ENCODE peak calls at places on chromosomes 2 and 18, in six cellular contexts. P is cardiac muscle cell; H is naive thymus-derived CD4-positive, alpha-beta T cell; G is psoas muscle; S is PC-9; Y is CD8-positive, alpha-beta T cell. K is an unnamed sample.

GRCh38 chr2:7685342-7686015 is 768.3 kb downstream of the RNF144A start:
- DNase-seq in H (no peak), P (no peak), S (no peak), Y (no peak), G (no peak), K (no peak)

GRCh38 chr2:195411219-195411687 is 245.8 kb upstream of the SLC39A10 start:
- DNase-seq in Y (no peak), S (peak; percentile 1), H (no peak), G (no peak), P (no peak), K (no peak)

GRCh38 chr2:109005686-109006204 is 16.7 kb upstream of the EDAR start:
- DNase-seq in G (peak; percentile 23), P (no peak), S (no peak), H (no peak), Y (no peak), K (no peak)

GRCh38 chr2:149561309-149561926 is 26.2 kb downstream of the MMADHC start:
- DNase-seq in H (no peak), G (no peak), S (no peak), Y (no peak), P (peak; percentile 52), K (no peak)

GRCh38 chr2:239638376-239638775 is 237.6 kb upstream of the HDAC4 start:
- DNase-seq in S (no peak), G (no peak), H (no peak), Y (no peak), P (no peak), K (no peak)

GRCh38 chr18:68480196-68480595 is 234.7 kb downstream of the TMX3 start:
- DNase-seq in P (no peak), S (no peak), H (no peak), Y (no peak), G (no peak), K (no peak)

GRCh38 chr18:14930576-14930975 is 182.6 kb downstream of the ANKRD30B start:
- DNase-seq in H (no peak), Y (no peak), G (no peak), S (no peak), P (no peak), K (no peak)

GRCh38 chr2:98747888-98748287 is 17.0 kb upstream of the MGAT4A start:
- DNase-seq in Y (no peak), H (no peak), P (no peak), S (no peak), G (no peak), K (no peak)

GRCh38 chr2:15640291-15640711 is 48.6 kb downstream of the DDX1 start:
- DNase-seq in P (no peak), S (no peak), G (no peak), Y (no peak), H (no peak), K (no peak)

GRCh38 chr18:61589724-61590065 is 256.5 kb downstream of the CDH20 start:
- DNase-seq in P (peak; percentile 20), H (no peak), S (no peak), Y (no peak), G (no peak), K (no peak)

GRCh38 chr2:119240311-119241204 is 16.9 kb downstream of the STEAP3 start:
- DNase-seq in P (peak; percentile 84), H (no peak), S (peak; percentile 93), G (peak; percentile 87), Y (no peak), K (peak; percentile 64)

GRCh38 chr18:56639094-56639361 is 636 bp upstream of the TXNL1 start:
- DNase-seq in G (no peak), Y (no peak), S (no peak), H (no peak), P (no peak), K (no peak)

GRCh38 chr2:189024861-189025618 is 50.9 kb downstream of the COL3A1 start:
- DNase-seq in G (no peak), H (no peak), S (no peak), Y (no peak), P (no peak), K (no peak)

DNA sequence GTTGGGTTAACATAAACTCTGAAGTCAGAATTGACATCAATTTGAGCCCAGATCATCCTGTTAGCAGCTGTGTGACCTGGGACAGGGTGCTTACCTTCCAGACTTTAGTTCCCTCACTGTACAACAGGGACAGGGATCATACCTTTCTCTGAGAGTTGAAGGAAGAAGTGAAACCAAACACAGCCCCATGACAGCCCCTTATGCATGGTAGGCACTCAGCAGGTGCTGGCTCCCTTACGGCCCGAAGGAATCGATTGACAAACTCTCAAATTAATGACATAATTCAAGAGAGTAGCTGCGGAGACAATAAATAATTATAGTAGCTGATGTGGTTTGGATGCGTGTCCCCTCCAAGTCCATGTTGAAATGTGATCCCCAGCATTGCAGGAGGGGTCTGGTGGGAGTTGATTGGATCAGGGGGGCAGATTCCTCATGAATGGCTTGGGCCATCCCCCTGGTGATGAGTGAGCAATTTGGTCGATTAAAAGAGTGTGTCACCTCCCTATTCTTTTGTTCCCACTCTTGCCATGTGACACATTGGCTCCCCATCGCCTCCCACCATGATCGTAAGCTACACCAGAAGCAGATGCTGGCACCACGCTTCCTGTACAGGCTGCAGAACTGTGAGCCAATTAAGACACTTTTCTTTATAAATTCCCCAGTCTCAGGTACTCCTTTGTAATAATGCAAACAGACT is 72.4 kb downstream of the ODC1 start:
- DNase-seq in S (no peak), P (no peak), H (no peak), G (no peak), Y (no peak), K (no peak)
- H3K27ac ChIP-seq in S (no peak overlapping the region), P (no peak overlapping the region), H (peak overlapping the region; percentile 1), G (no peak overlapping the region), Y (no peak overlapping the region), K (no peak overlapping the region)

DNA sequence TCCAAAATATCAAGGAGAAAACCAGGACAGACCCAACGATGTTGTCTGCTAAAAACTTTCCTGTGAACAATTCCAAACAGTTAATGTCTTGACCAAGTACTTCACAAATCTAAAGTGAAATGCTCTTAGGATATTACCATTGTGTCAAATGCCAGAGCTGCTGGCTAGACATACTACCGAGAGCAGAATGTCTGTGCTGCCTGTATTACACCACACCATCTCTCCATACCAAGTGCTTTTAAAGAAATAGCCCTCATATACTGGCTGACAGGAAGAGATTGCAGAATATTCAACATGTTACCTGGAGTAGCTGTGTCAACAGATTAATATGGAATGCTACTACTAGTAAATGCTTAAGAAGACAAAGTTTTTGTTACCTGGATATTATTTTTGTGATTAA is 18.6 kb downstream of the IAH1 start:
- DNase-seq in H (no peak), S (no peak), G (no peak), Y (no peak), P (no peak), K (no peak)
- H3K36me3 ChIP-seq in H (peaks cover 24% of the 10 kb centered on the region), S (peaks cover 64% of the 10 kb centered on the region), G (peaks cover 27% of the 10 kb centered on the region), Y (peaks cover 57% of the 10 kb centered on the region), P (peaks cover 69% of the 10 kb centered on the region), K (peaks cover 94% of the 10 kb centered on the region)

GRCh38 chr2:61626827-61627226 is 88.7 kb upstream of the XPO1 start:
- DNase-seq in S (no peak), H (no peak), P (no peak), Y (no peak), G (no peak), K (no peak)

GRCh38 chr2:61619561-61619960 is 81.4 kb upstream of the XPO1 start:
- DNase-seq in H (no peak), Y (no peak), P (no peak), G (no peak), S (no peak), K (no peak)

GRCh38 chr2:61620244-61621159 is 82.3 kb upstream of the XPO1 start:
- DNase-seq in H (no peak), P (no peak), Y (no peak), G (no peak), S (peak; percentile 72), K (no peak)

GRCh38 chr2:61623747-61624146 is 85.6 kb upstream of the XPO1 start:
- DNase-seq in Y (no peak), G (no peak), H (no peak), P (no peak), S (no peak), K (no peak)
- H3K9me3 ChIP-seq in Y (no peaks in the 10 kb centered on the region), G (no peaks in the 10 kb centered on the region), H (no peaks in the 10 kb centered on the region), P (no peaks in the 10 kb centered on the region), S (no peaks in the 10 kb centered on the region), K (no peaks in the 10 kb centered on the region)

GRCh38 chr18:35736696-35737095 is 155.2 kb downstream of the GALNT1 start:
- DNase-seq in P (no peak), G (no peak), S (no peak), H (no peak), Y (no peak), K (no peak)
- H3K27ac ChIP-seq in P (no peak overlapping the region), G (no peak overlapping the region), S (no peak overlapping the region), H (no peak overlapping the region), Y (no peak overlapping the region), K (no peak overlapping the region)

GRCh38 chr2:42756150-42756549 is 7.8 kb downstream of the OXER1 start:
- DNase-seq in P (no peak), H (no peak), G (no peak), S (no peak), Y (no peak), K (no peak)

GRCh38 chr2:42754776-42755140 is 9.2 kb downstream of the OXER1 start:
- DNase-seq in G (no peak), H (no peak), S (no peak), Y (no peak), P (no peak), K (no peak)

GRCh38 chr2:42754021-42754775 is 9.7 kb downstream of the OXER1 start:
- DNase-seq in P (no peak), Y (no peak), S (no peak), G (peak; percentile 75), H (no peak), K (no peak)

GRCh38 chr2:42756956-42757513 is 6.9 kb downstream of the OXER1 start:
- DNase-seq in Y (no peak), H (no peak), P (no peak), S (no peak), G (no peak), K (no peak)

GRCh38 chr2:42755161-42755900 is 8.6 kb downstream of the OXER1 start:
- DNase-seq in H (no peak), P (no peak), Y (no peak), S (no peak), G (no peak), K (no peak)
- H3K36me3 ChIP-seq in H (no peaks in the 10 kb centered on the region), P (no peaks in the 10 kb centered on the region), Y (peaks cover 7% of the 10 kb centered on the region), S (no peaks in the 10 kb centered on the region), G (no peaks in the 10 kb centered on the region), K (peaks cover 5% of the 10 kb centered on the region)

GRCh38 chr18:78199002-78199401 is 780.6 kb upstream of the SALL3 start:
- DNase-seq in G (no peak), S (no peak), Y (no peak), H (no peak), P (no peak), K (no peak)
- H3K9me3 ChIP-seq in G (no peaks in the 10 kb centered on the region), S (no peaks in the 10 kb centered on the region), Y (no peaks in the 10 kb centered on the region), H (no peaks in the 10 kb centered on the region), P (no peaks in the 10 kb centered on the region), K (no peaks in the 10 kb centered on the region)

GRCh38 chr2:136376798-136377211 is 258.9 kb upstream of the CXCR4 start:
- DNase-seq in G (no peak), H (no peak), Y (no peak), S (no peak), P (no peak), K (no peak)
- H3K27ac ChIP-seq in G (no peak overlapping the region), H (no peak overlapping the region), Y (no peak overlapping the region), S (no peak overlapping the region), P (no peak overlapping the region), K (no peak overlapping the region)

K was measured in left ventricle myocardium inferior.